ENCODE peak calls at places on chromosomes 16 and 17, in eight cellular contexts. D, B, U, T, I, M, A and V are unnamed samples. For H3K36me3, the result is how much of the 10 kb centered on the place peaks cover.

GRCh38 chr16:23833960-23834685 is 1.7 kb upstream of the PRKCB start:
- DNase-seq in D (no peak), B (no peak), U (no peak), T (no peak), I (no peak), M (no peak), A (no peak), V (no peak)

GRCh38 chr17:81923302-81924260 is 4.0 kb downstream of the MAFG start:
- DNase-seq in D (peak), B (peak), U (peak), T (peak), I (peak), M (no peak), A (peak), V (no peak)

GRCh38 chr16:10964039-10964890 is 19.9 kb downstream of the CLEC16A start:
- DNase-seq in D (peak), B (peak), U (peak), T (peak), I (peak), M (peak), A (peak), V (peak)

GRCh38 chr17:40411821-40412220 is 5.9 kb downstream of the TOP2A start:
- DNase-seq in D (no peak), B (no peak), U (no peak), T (no peak), I (no peak), M (no peak), A (no peak), V (no peak)

GRCh38 chr17:1331708-1332107 is 52.2 kb downstream of the TRARG1 start:
- DNase-seq in D (no peak), B (no peak), U (no peak), T (peak), I (peak), M (peak), A (no peak), V (no peak)

GRCh38 chr16:1296688-1297412 is 12.6 kb upstream of the UBE2I start:
- DNase-seq in D (peak), B (peak), U (no peak), T (no peak), I (peak), M (no peak), A (no peak), V (no peak)

GRCh38 chr17:18980682-18981384 is 23.7 kb downstream of the FAM83G start:
- DNase-seq in D (no peak), B (peak), U (no peak), T (no peak), I (peak), M (no peak), A (no peak), V (no peak)

GRCh38 chr16:12494716-12495115 is 309.0 kb downstream of the CPPED1 start:
- DNase-seq in D (no peak), B (no peak), U (no peak), T (no peak), I (no peak), M (no peak), A (no peak), V (no peak)

GRCh38 chr16:48318630-48319029 is 66.6 kb downstream of the SIAH1 start:
- DNase-seq in D (peak), B (peak), U (no peak), T (peak), I (no peak), M (peak), A (no peak), V (no peak)

GRCh38 chr17:66450857-66451158 is 148.4 kb downstream of the PRKCA start:
- DNase-seq in D (no peak), B (no peak), U (no peak), T (no peak), I (no peak), M (no peak), A (no peak), V (no peak)

GRCh38 chr16:53089434-53090270 is 34.9 kb downstream of the CHD9 start:
- DNase-seq in D (no peak), B (no peak), U (no peak), T (peak), I (no peak), M (no peak), A (no peak), V (no peak)

GRCh38 chr17:78040561-78041400 is 82.3 kb downstream of the TNRC6C start:
- DNase-seq in D (peak), B (peak), U (peak), T (peak), I (no peak), M (peak), A (peak), V (peak)

GRCh38 chr17:40556884-40557414 is 8.3 kb downstream of the CCR7 start:
- DNase-seq in D (no peak), B (no peak), U (peak), T (peak), I (no peak), M (no peak), A (peak), V (peak)

GRCh38 chr17:77182205-77182604 is 41.4 kb downstream of the SEC14L1 start:
- DNase-seq in D (no peak), B (no peak), U (no peak), T (no peak), I (no peak), M (no peak), A (no peak), V (no peak)

GRCh38 chr17:47654991-47655390 is 5.3 kb downstream of the KPNB1 start:
- DNase-seq in D (no peak), B (no peak), U (peak), T (no peak), I (no peak), M (no peak), A (no peak), V (no peak)

GRCh38 chr17:33291248-33292183 is 1.6 kb downstream of the ASIC2 start:
- DNase-seq in D (peak), B (peak), U (no peak), T (no peak), I (peak), M (no peak), A (peak), V (no peak)

GRCh38 chr17:77096570-77097214 is 44.1 kb upstream of the SEC14L1 start:
- DNase-seq in D (no peak), B (peak), U (peak), T (peak), I (peak), M (no peak), A (no peak), V (peak)

GRCh38 chr16:3140603-3141427 is 6.0 kb downstream of the ZNF213 start:
- DNase-seq in D (no peak), B (no peak), U (no peak), T (no peak), I (no peak), M (no peak), A (no peak), V (no peak)

GRCh38 chr17:80125656-80126448 is 21.1 kb downstream of the EIF4A3 start:
- DNase-seq in D (no peak), B (peak), U (peak), T (no peak), I (no peak), M (no peak), A (no peak), V (no peak)

GRCh38 chr17:78568051-78568450 is 9.1 kb downstream of the DNAH17 start:
- DNase-seq in D (no peak), B (no peak), U (no peak), T (no peak), I (no peak), M (no peak), A (no peak), V (no peak)

GRCh38 chr17:77382356-77382911 is 241.7 kb downstream of the SEC14L1 start:
- DNase-seq in D (no peak), B (no peak), U (no peak), T (no peak), I (no peak), M (peak), A (no peak), V (peak)

GRCh38 chr16:18829221-18829620 is 27.9 kb upstream of the ARL6IP1 start:
- DNase-seq in D (no peak), B (no peak), U (no peak), T (no peak), I (no peak), M (no peak), A (no peak), V (no peak)

GRCh38 chr17:57577751-57578607 is 167.1 kb downstream of the CCDC182 start:
- DNase-seq in D (no peak), B (peak), U (no peak), T (no peak), I (no peak), M (no peak), A (peak), V (peak)

GRCh38 chr16:88473666-88474534 is 20.8 kb downstream of the ZFPM1 start:
- DNase-seq in D (no peak), B (peak), U (peak), T (peak), I (no peak), M (no peak), A (no peak), V (no peak)

GRCh38 chr16:1056196-1056595 is 16.4 kb upstream of the SSTR5 start:
- DNase-seq in D (no peak), B (no peak), U (no peak), T (no peak), I (no peak), M (no peak), A (no peak), V (no peak)

GRCh38 chr16:12896562-12896961 is 4.8 kb upstream of the SHISA9 start:
- DNase-seq in D (no peak), B (no peak), U (no peak), T (no peak), I (peak), M (no peak), A (peak), V (peak)

DNA sequence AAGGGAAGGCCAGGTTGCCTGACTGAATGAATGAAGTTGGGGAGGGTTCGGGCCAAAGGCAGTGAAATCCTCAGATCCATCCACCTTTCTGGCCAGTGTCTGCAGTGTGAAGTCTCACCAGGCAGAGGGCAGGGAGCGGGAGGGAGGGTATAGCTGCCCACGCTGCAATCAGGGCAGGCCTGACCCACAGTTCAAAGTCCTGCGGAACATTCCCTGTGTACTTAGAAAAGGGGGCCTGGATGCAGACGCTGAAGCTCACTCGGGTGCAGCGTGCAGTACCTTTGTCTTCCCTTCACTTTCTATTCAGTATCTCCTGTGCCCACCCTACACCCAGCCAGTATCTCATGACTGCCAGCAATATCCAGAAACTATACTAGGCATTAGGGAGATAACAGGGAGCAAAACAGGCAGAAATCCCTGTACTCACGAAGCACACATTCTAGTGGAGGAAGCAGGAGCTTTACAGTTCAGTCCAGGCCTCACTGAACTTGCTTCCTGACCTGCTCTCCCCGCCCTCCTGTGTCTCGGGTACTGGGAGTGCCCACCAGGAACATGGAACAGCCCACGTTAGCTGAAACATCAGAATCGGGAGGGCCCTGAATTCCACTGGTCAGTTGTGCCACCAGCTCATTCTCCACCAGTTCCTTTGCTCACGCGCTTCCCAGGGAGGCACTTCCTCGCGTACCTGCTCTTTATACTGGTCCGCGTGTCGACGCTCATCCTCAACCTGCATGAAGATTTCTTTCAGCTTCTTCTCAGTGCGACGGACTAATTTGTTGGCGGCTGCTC is 42.2 kb downstream of the NDEL1 start:
- DNase-seq in D (no peak), B (no peak), U (no peak), T (no peak), I (no peak), M (no peak), A (no peak), V (no peak)
- H3K36me3 ChIP-seq in D (under half), B (half or more), U (half or more), T (half or more), I (half or more), M (under half), A (half or more), V (under half)

GRCh38 chr17:38892620-38893019 is 22.8 kb downstream of the LASP1 start:
- DNase-seq in D (no peak), B (no peak), U (no peak), T (no peak), I (no peak), M (no peak), A (no peak), V (no peak)
- H3K36me3 ChIP-seq in D (under half), B (half or more), U (half or more), T (half or more), I (under half), M (under half), A (under half), V (under half)

GRCh38 chr17:45231481-45232116 is 9.9 kb downstream of the FMNL1 start:
- DNase-seq in D (peak), B (no peak), U (peak), T (no peak), I (peak), M (peak), A (peak), V (peak)

GRCh38 chr17:45234641-45235040 is 13.0 kb downstream of the FMNL1 start:
- DNase-seq in D (no peak), B (no peak), U (no peak), T (no peak), I (peak), M (peak), A (peak), V (peak)

GRCh38 chr17:45235071-45236001 is 13.7 kb downstream of the FMNL1 start:
- DNase-seq in D (peak), B (peak), U (peak), T (peak), I (peak), M (peak), A (peak), V (peak)

GRCh38 chr17:45232514-45233422 is 11.1 kb downstream of the FMNL1 start:
- DNase-seq in D (no peak), B (no peak), U (no peak), T (no peak), I (no peak), M (no peak), A (no peak), V (no peak)

DNA sequence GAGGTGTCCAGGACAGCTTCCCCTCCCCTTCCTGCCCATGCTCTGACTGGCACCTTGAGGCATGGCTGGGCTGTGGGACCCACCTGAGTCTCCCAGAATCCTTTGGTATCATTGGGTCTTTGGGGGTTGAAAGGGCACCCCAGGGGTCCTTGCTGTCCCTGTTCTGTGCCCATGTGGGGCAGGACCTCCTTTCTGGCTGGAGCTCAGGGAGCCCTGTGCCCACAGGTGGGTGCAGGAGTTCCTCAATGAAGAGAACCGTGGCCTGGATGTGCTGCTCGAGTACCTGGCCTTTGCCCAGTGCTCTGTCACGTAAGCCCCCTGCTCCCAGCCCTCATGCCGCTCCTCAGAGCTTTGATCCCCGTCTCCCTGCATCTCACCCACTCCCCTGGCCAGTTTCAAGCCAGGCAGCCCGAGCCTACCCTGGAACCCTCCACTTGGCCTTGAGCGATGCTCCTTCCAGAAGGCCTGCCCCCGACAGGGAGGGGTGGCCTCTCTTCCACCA is 11.8 kb downstream of the FMNL1 start:
- DNase-seq in D (no peak), B (no peak), U (no peak), T (no peak), I (no peak), M (no peak), A (no peak), V (no peak)
- H3K36me3 ChIP-seq in D (under half), B (under half), U (under half), T (under half), I (under half), M (under half), A (under half), V (under half)

GRCh38 chr16:31498493-31498892 is 9.7 kb downstream of the RUSF1 start:
- DNase-seq in D (no peak), B (no peak), U (no peak), T (no peak), I (no peak), M (no peak), A (no peak), V (no peak)
- H3K36me3 ChIP-seq in D (under half), B (half or more), U (half or more), T (half or more), I (under half), M (under half), A (under half), V (under half)

DNA sequence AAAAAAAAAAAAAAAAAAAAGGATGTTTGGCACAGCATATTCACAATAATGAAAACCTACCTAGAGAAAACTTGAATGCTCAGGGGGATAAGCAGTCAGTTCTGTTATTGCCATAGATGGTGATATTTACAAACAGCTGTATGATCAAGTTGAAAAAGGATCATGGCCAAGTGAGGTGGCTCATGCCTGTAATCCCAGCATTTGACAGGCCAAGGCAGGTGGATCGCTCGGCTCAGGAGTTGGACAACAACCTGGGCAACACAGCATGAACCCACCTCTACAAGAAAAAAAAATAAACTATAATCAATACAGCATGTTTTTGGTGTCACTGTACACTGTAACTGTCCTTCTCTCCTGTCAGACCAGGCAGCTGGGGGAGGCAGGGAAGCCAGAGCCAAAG is 19.1 kb downstream of the ANKS3 start:
- DNase-seq in D (no peak), B (no peak), U (no peak), T (no peak), I (no peak), M (no peak), A (no peak), V (peak)
- H3K36me3 ChIP-seq in D (under half), B (under half), U (half or more), T (half or more), I (under half), M (under half), A (under half), V (under half)

DNA sequence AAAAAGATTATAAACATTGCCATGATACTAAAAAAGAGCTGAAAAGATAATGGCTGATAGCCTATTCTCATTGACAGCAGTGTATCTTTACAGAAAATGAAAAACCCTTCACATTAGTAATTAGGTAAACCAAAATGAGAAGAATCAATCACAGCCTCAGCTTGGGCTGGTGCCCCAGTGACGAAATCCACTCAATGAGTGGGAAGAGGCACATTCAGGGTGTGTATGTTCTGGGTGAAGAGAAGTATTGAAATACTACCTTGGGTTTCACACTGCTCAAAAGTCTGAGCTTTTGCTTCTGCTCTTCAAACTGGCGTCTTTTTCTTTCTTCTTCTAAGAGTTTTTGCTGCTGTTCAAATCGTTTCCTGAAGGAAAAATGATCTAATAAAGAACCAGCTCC is 24.2 kb downstream of the SYNRG start:
- DNase-seq in D (no peak), B (no peak), U (no peak), T (no peak), I (no peak), M (no peak), A (no peak), V (no peak)
- H3K36me3 ChIP-seq in D (under half), B (under half), U (half or more), T (half or more), I (under half), M (under half), A (under half), V (under half)

DNA sequence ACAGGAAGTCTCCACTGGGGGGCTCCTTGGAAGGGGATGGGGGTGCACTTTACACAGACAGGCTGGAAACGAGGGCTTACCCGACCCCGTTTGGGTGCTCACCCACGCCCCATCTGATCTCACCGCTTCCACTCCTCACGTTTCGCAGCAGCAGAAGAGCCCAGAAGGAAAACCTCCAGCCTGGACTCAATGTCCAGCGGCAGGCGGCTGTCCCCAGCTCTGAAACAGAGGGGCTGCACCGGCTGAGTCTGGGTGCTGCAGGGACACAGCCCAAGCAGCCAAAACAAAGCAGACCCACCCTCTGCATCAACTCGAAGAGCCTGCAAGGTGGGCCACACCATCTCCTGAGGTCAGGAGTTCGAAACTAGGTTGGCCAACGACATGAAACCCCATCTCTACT is 3.9 kb downstream of the MEAK7 start:
- DNase-seq in D (no peak), B (no peak), U (no peak), T (no peak), I (no peak), M (no peak), A (no peak), V (no peak)
- H3K36me3 ChIP-seq in D (under half), B (under half), U (under half), T (under half), I (under half), M (under half), A (under half), V (under half)

DNA sequence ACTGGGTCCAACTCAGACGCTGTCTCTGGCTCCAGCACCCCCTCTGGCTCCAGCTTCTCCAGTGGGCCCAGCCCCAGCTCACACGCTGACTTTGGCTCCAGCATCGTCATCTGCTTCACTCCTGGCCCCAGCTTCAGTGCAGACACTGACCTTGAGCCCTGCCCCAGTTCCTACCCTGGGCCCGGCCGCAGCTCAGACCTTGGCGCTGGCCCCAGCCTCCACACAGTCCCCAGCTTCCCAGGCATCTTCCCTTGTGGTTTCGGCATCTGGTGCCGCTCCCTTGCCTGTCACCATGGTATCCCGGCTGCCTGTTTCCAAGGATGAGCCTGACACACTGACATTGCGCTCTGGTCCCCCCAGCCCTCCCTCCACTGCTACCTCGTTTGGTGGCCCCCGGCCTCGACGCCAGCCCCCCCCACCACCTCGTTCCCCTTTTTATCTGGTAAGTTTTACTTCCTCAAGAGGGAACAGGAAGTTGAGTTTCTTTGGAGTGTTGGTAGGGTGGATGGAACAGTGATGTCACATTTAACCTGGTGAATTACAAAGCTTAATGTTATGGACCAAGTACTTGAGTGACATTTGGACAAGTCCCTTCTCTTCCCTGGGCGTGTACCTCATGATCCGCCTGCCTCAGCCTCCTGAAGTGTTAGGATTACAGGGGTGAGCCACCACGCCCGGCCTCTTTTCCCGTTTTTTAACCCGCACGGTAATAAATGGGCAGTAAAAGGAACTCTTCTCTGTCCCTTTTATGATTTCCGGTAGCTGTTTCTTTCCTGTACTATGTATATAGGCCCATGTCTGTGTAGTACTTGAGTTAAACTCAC is 23.4 kb upstream of the PHKG2 start:
- DNase-seq in D (peak), B (no peak), U (no peak), T (peak), I (no peak), M (no peak), A (no peak), V (no peak)
- H3K36me3 ChIP-seq in D (under half), B (half or more), U (half or more), T (half or more), I (half or more), M (half or more), A (half or more), V (half or more)